ENCODE peak calls at places on chromosome 15, in five cellular contexts. R is breast epithelium, H is neural crest cell, X is cardiac muscle cell, T is cardiac fibroblast. M is an unnamed sample.

GRCh38 chr15:101652098-101652782 is at the start of gene TM2D3:
- DNase-seq in R (peak; percentile 87), H (peak; percentile 92), X (peak; percentile 94), T (peak; percentile 92), M (peak; percentile 93)

GRCh38 chr15:43899928-43900327 is 73.1 kb downstream of the WDR76 start:
- DNase-seq in R (no peak), H (no peak), X (no peak), T (no peak), M (no peak)

GRCh38 chr15:40633178-40633577 is 39.1 kb downstream of the KNL1 start:
- DNase-seq in R (no peak), H (no peak), X (peak; percentile 3), T (peak; percentile 33), M (no peak)

GRCh38 chr15:69292826-69293420 is 5.8 kb upstream of the PAQR5 start:
- DNase-seq in R (no peak), H (no peak), X (no peak), T (no peak), M (no peak)

GRCh38 chr15:78360426-78360825 is 20.3 kb downstream of the CRABP1 start:
- DNase-seq in R (no peak), H (no peak), X (peak; percentile 34), T (no peak), M (no peak)

GRCh38 chr15:78565951-78566774 is 843 bp downstream of the CHRNA5 start:
- DNase-seq in R (no peak), H (peak; percentile 8), X (peak; percentile 14), T (peak; percentile 15), M (no peak)

GRCh38 chr15:59388670-59389069 is 16.0 kb upstream of the MYO1E start:
- DNase-seq in R (no peak), H (no peak), X (peak; percentile 69), T (peak; percentile 62), M (no peak)

GRCh38 chr15:52019394-52020252 is 604 bp downstream of the MAPK6 start:
- DNase-seq in R (peak; percentile 79), H (peak; percentile 66), X (peak; percentile 92), T (peak; percentile 95), M (peak; percentile 89)

GRCh38 chr15:101201411-101202174 is 50.3 kb downstream of the CHSY1 start:
- DNase-seq in R (peak; percentile 66), H (peak; percentile 39), X (peak; percentile 98), T (peak; percentile 98), M (peak; percentile 54)

GRCh38 chr15:65326109-65326508 is 21.6 kb downstream of the RNU5B-1 start:
- DNase-seq in R (peak; percentile 32), H (no peak), X (peak; percentile 55), T (peak; percentile 24), M (no peak)

GRCh38 chr15:39878401-39878775 is 41.7 kb downstream of the GPR176 start:
- DNase-seq in R (no peak), H (no peak), X (peak; percentile 72), T (peak; percentile 46), M (no peak)

GRCh38 chr15:52790941-52791751 is 1.0 kb upstream of the ONECUT1 start:
- DNase-seq in R (no peak), H (peak; percentile 58), X (peak; percentile 29), T (no peak), M (peak; percentile 67)

GRCh38 chr15:39461536-39462140 is 119.2 kb upstream of the THBS1 start:
- DNase-seq in R (no peak), H (no peak), X (peak; percentile 58), T (peak; percentile 25), M (no peak)

GRCh38 chr15:29526802-29527201 is 257.2 kb upstream of the NSMCE3 start:
- DNase-seq in R (no peak), H (no peak), X (no peak), T (no peak), M (no peak)

GRCh38 chr15:43105077-43105769 is 615 bp downstream of the UBR1 start:
- DNase-seq in R (no peak), H (no peak), X (no peak), T (no peak), M (peak; percentile 65)

GRCh38 chr15:81358248-81358647 is 15.8 kb downstream of the TMC3 start:
- DNase-seq in R (no peak), H (no peak), X (no peak), T (no peak), M (no peak)

GRCh38 chr15:48076454-48076853 is 44.3 kb upstream of the SLC24A5 start:
- DNase-seq in R (no peak), H (no peak), X (no peak), T (no peak), M (no peak)

GRCh38 chr15:55168350-55168974 is 28.3 kb downstream of the RSL24D1 start:
- DNase-seq in R (no peak), H (peak; percentile 60), X (peak; percentile 82), T (peak; percentile 76), M (peak; percentile 23)

GRCh38 chr15:65393557-65393956 is 15.8 kb upstream of the IGDCC3 start:
- DNase-seq in R (no peak), H (no peak), X (no peak), T (no peak), M (no peak)

GRCh38 chr15:25568751-25569150 is 129.9 kb upstream of the UBE3A start:
- DNase-seq in R (no peak), H (no peak), X (no peak), T (no peak), M (no peak)

GRCh38 chr15:48371550-48371949 is 40.3 kb downstream of the DUT start:
- DNase-seq in R (no peak), H (no peak), X (no peak), T (no peak), M (no peak)

GRCh38 chr15:52493968-52494367 is 34.7 kb downstream of the MYO5A start:
- DNase-seq in R (no peak), H (no peak), X (no peak), T (peak; percentile 42), M (no peak)

GRCh38 chr15:48596841-48597240 is 48.7 kb downstream of the FBN1 start:
- DNase-seq in R (no peak), H (no peak), X (no peak), T (no peak), M (no peak)

GRCh38 chr15:62506217-62506805 is 341.2 kb upstream of the C2CD4B start:
- DNase-seq in R (no peak), H (no peak), X (peak; percentile 80), T (peak; percentile 62), M (peak; percentile 19)

GRCh38 chr15:66734961-66735908 is 33.2 kb downstream of the SMAD6 start:
- DNase-seq in R (no peak), H (no peak), X (no peak), T (peak; percentile 32), M (no peak)

GRCh38 chr15:66737243-66738010 is 35.4 kb downstream of the SMAD6 start:
- DNase-seq in R (no peak), H (no peak), X (no peak), T (no peak), M (no peak)

GRCh38 chr15:66730168-66731014 is 28.4 kb downstream of the SMAD6 start:
- DNase-seq in R (no peak), H (no peak), X (no peak), T (peak; percentile 78), M (no peak)

GRCh38 chr15:66735909-66736305 is 33.9 kb downstream of the SMAD6 start:
- DNase-seq in R (no peak), H (no peak), X (no peak), T (no peak), M (no peak)

DNA sequence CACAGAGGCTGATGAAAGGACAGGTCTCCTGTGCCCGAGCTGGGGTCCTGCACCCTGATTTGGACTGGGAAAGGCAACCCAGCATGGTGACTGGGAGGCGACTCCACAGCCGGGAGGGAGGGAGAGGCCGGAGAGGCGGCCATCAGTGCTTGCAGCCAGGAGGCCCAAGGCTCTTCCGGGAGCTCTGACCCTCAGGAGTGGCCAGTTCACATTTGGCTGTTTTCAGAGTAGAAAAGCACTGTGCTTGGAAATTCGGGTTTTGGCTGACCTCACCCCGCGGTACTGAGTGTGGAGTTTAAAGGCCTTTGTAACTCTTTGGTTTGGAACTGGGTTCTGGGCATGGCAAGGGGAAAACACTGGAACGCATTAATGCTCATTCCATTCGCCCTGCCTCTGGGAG is 31.9 kb downstream of the SMAD6 start:
- DNase-seq in R (no peak), H (no peak), X (no peak), T (no peak), M (no peak)
- TF ChIP-seq CTCF in R (no peak), H (no peak), X (no peak), T (no peak), M (no peak)

GRCh38 chr15:84955089-84955848 is 26.4 kb upstream of the PDE8A start:
- DNase-seq in R (peak; percentile 50), H (peak; percentile 39), X (peak; percentile 83), T (peak; percentile 85), M (peak; percentile 59)
- TF ChIP-seq CTCF in R (peak; percentile 85), H (peak; percentile 76), X (peak; percentile 95), T (peak; percentile 95), M (peak; percentile 53)

GRCh38 chr15:98648654-98649537 is 557 bp downstream of the IGF1R start:
- DNase-seq in R (no peak), H (peak; percentile 32), X (peak; percentile 68), T (peak; percentile 56), M (peak; percentile 65)

GRCh38 chr15:98649996-98650870 is 1.9 kb downstream of the IGF1R start:
- DNase-seq in R (no peak), H (peak; percentile 15), X (no peak), T (peak; percentile 38), M (peak; percentile 62)

GRCh38 chr15:98650871-98651481 is 2.6 kb downstream of the IGF1R start:
- DNase-seq in R (peak; percentile 48), H (no peak), X (peak; percentile 40), T (peak; percentile 40), M (no peak)

GRCh38 chr15:98647774-98648653 is at the start of gene IGF1R:
- DNase-seq in R (peak; percentile 78), H (peak; percentile 87), X (peak; percentile 94), T (peak; percentile 86), M (peak; percentile 89)

GRCh38 chr15:98649621-98649995 is 1.3 kb downstream of the IGF1R start:
- DNase-seq in R (no peak), H (peak; percentile 38), X (no peak), T (peak; percentile 29), M (no peak)
- TF ChIP-seq CTCF in R (peak; percentile 25), H (peak; percentile 38), X (peak; percentile 8), T (peak; percentile 25), M (no peak)

GRCh38 chr15:73438651-73439050 is 4.3 kb upstream of the REC114 start:
- DNase-seq in R (no peak), H (no peak), X (no peak), T (no peak), M (no peak)
- TF ChIP-seq CTCF in R (no peak), H (no peak), X (no peak), T (no peak), M (no peak)

M was measured in pancreas.